ENCODE peak calls at places on chromosomes 2 and 18, in four cellular contexts. One of them, this sample, is unnamed. For H3K36me3, the result is how much of the 10 kb centered on the place peaks cover.

GRCh38 chr18:55968550-55968949 is 380.6 kb upstream of the TCF4 start:
- DNase-seq in neuronal stem cell: no peak
- DNase-seq in IMR-90: peak
- DNase-seq in mesenchymal stem cell: no peak
- DNase-seq in this sample: no peak

GRCh38 chr2:14804912-14805311 is 172.4 kb downstream of the LRATD1 start:
- DNase-seq in neuronal stem cell: no peak
- DNase-seq in IMR-90: no peak
- DNase-seq in mesenchymal stem cell: no peak
- DNase-seq in this sample: no peak

GRCh38 chr2:67772216-67773180 is 290.3 kb downstream of the C1D start:
- DNase-seq in neuronal stem cell: no peak
- DNase-seq in IMR-90: no peak
- DNase-seq in mesenchymal stem cell: peak
- DNase-seq in this sample: no peak

GRCh38 chr2:212592695-212593094 is 54.1 kb upstream of the ERBB4 start:
- DNase-seq in neuronal stem cell: no peak
- DNase-seq in IMR-90: no peak
- DNase-seq in mesenchymal stem cell: no peak
- DNase-seq in this sample: no peak

GRCh38 chr2:229714080-229714735 is at the start of gene DNER:
- DNase-seq in neuronal stem cell: peak
- DNase-seq in IMR-90: no peak
- DNase-seq in mesenchymal stem cell: no peak
- DNase-seq in this sample: no peak

GRCh38 chr2:72325592-72326422 is 178.1 kb upstream of the CYP26B1 start:
- DNase-seq in neuronal stem cell: peak
- DNase-seq in IMR-90: peak
- DNase-seq in mesenchymal stem cell: peak
- DNase-seq in this sample: peak

GRCh38 chr2:240461471-240462072 is 26.1 kb downstream of the GPC1 start:
- DNase-seq in neuronal stem cell: no peak
- DNase-seq in IMR-90: no peak
- DNase-seq in mesenchymal stem cell: no peak
- DNase-seq in this sample: no peak

GRCh38 chr2:100317634-100318033 is 4.7 kb downstream of the LONRF2 start:
- DNase-seq in neuronal stem cell: no peak
- DNase-seq in IMR-90: no peak
- DNase-seq in mesenchymal stem cell: no peak
- DNase-seq in this sample: no peak

GRCh38 chr2:120436460-120436739 is 90.5 kb downstream of the INHBB start:
- DNase-seq in neuronal stem cell: no peak
- DNase-seq in IMR-90: no peak
- DNase-seq in mesenchymal stem cell: no peak
- DNase-seq in this sample: no peak

GRCh38 chr18:46555724-46556123 is 101.3 kb downstream of the LOXHD1 start:
- DNase-seq in neuronal stem cell: no peak
- DNase-seq in IMR-90: peak
- DNase-seq in mesenchymal stem cell: no peak
- DNase-seq in this sample: no peak

GRCh38 chr18:7755753-7756475 is 188.8 kb downstream of the PTPRM start:
- DNase-seq in neuronal stem cell: no peak
- DNase-seq in IMR-90: peak
- DNase-seq in mesenchymal stem cell: peak
- DNase-seq in this sample: peak

GRCh38 chr2:235116885-235117492 is 165.2 kb downstream of the SH3BP4 start:
- DNase-seq in neuronal stem cell: peak
- DNase-seq in IMR-90: peak
- DNase-seq in mesenchymal stem cell: peak
- DNase-seq in this sample: peak

GRCh38 chr2:224650815-224651439 is 65.2 kb downstream of the CCDC195 start:
- DNase-seq in neuronal stem cell: peak
- DNase-seq in IMR-90: peak
- DNase-seq in mesenchymal stem cell: peak
- DNase-seq in this sample: peak

GRCh38 chr18:36942264-36942663 is 113.3 kb downstream of the KIAA1328 start:
- DNase-seq in neuronal stem cell: peak
- DNase-seq in IMR-90: peak
- DNase-seq in mesenchymal stem cell: peak
- DNase-seq in this sample: peak

GRCh38 chr2:86453838-86454237 is 12.7 kb downstream of the KDM3A start:
- DNase-seq in neuronal stem cell: no peak
- DNase-seq in IMR-90: peak
- DNase-seq in mesenchymal stem cell: no peak
- DNase-seq in this sample: no peak

GRCh38 chr2:119352357-119352756 is 14.3 kb downstream of the C2orf76 start:
- DNase-seq in neuronal stem cell: no peak
- DNase-seq in IMR-90: no peak
- DNase-seq in mesenchymal stem cell: no peak
- DNase-seq in this sample: no peak

GRCh38 chr2:96265840-96266569 is at the start of the genes CIAO1 and TMEM127:
- DNase-seq in neuronal stem cell: peak
- DNase-seq in IMR-90: peak
- DNase-seq in mesenchymal stem cell: peak
- DNase-seq in this sample: peak
- H3K23ac ChIP-seq in neuronal stem cell: peak
- H3K23ac ChIP-seq in IMR-90: peak
- H3K23ac ChIP-seq in mesenchymal stem cell: peak
- H3K23ac ChIP-seq in this sample: peak

DNA sequence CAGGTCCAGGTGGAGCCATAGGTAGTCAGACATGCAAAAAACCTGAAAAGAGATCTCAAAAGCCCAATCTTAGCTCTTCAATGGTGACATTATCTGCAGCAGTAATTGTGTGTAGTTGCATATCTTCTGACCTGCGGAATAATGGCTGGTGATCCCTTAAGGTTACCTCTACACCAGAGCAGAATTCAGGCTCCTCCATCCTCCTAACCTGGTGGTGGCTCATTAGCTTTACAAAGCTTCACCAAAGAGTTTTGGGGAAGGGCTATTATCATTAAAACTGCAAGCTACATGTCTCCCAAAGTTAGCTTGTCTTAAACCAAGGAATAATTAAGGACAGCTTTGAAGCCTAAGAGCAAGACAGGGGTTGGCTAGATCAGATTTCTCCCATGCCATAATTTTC is 42.6 kb upstream of the CHST9 start:
- DNase-seq in neuronal stem cell: no peak
- DNase-seq in IMR-90: no peak
- DNase-seq in mesenchymal stem cell: no peak
- DNase-seq in this sample: no peak
- H2AK5ac ChIP-seq in neuronal stem cell: no peak
- H2AK5ac ChIP-seq in IMR-90: no peak
- H2AK5ac ChIP-seq in mesenchymal stem cell: no peak
- H2AK5ac ChIP-seq in this sample: no peak

GRCh38 chr2:69935011-69935410 is 20.1 kb downstream of the MXD1 start:
- DNase-seq in neuronal stem cell: no peak
- DNase-seq in IMR-90: no peak
- DNase-seq in mesenchymal stem cell: no peak
- DNase-seq in this sample: no peak
- H3K36me3 ChIP-seq in neuronal stem cell: under half
- H3K36me3 ChIP-seq in IMR-90: under half
- H3K36me3 ChIP-seq in mesenchymal stem cell: half or more
- H3K36me3 ChIP-seq in this sample: under half

GRCh38 chr2:11569636-11570035 is 35.8 kb downstream of the GREB1 start:
- DNase-seq in neuronal stem cell: no peak
- DNase-seq in IMR-90: no peak
- DNase-seq in mesenchymal stem cell: no peak
- DNase-seq in this sample: no peak
- H3K23ac ChIP-seq in neuronal stem cell: no peak
- H3K23ac ChIP-seq in IMR-90: no peak
- H3K23ac ChIP-seq in mesenchymal stem cell: peak
- H3K23ac ChIP-seq in this sample: no peak

GRCh38 chr2:37205689-37206341 is 9.5 kb downstream of the CEBPZOS start:
- DNase-seq in neuronal stem cell: no peak
- DNase-seq in IMR-90: no peak
- DNase-seq in mesenchymal stem cell: no peak
- DNase-seq in this sample: no peak
- H2AK5ac ChIP-seq in neuronal stem cell: no peak
- H2AK5ac ChIP-seq in IMR-90: no peak
- H2AK5ac ChIP-seq in mesenchymal stem cell: no peak
- H2AK5ac ChIP-seq in this sample: no peak

DNA sequence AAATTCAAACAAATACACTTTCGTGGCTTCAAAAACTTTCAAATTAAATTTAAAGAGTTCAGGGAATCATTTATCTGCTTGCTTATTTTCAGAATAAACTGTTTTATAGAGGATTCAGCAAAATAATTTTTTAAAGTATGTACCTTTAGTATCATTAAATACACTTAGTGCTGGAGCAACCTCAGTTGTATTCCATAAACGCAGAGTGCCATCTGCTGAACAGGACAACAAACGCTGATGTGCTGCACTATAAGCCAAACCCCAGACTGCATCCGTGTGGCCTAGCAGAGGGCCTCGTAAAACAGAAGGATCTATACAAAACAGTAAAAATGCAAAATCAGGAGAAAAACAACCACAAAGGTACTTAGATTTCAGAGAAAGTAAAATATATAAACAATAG is 108.6 kb downstream of the STRN start:
- DNase-seq in neuronal stem cell: no peak
- DNase-seq in IMR-90: no peak
- DNase-seq in mesenchymal stem cell: no peak
- DNase-seq in this sample: no peak
- H3K36me3 ChIP-seq in neuronal stem cell: half or more
- H3K36me3 ChIP-seq in IMR-90: under half
- H3K36me3 ChIP-seq in mesenchymal stem cell: half or more
- H3K36me3 ChIP-seq in this sample: under half

DNA sequence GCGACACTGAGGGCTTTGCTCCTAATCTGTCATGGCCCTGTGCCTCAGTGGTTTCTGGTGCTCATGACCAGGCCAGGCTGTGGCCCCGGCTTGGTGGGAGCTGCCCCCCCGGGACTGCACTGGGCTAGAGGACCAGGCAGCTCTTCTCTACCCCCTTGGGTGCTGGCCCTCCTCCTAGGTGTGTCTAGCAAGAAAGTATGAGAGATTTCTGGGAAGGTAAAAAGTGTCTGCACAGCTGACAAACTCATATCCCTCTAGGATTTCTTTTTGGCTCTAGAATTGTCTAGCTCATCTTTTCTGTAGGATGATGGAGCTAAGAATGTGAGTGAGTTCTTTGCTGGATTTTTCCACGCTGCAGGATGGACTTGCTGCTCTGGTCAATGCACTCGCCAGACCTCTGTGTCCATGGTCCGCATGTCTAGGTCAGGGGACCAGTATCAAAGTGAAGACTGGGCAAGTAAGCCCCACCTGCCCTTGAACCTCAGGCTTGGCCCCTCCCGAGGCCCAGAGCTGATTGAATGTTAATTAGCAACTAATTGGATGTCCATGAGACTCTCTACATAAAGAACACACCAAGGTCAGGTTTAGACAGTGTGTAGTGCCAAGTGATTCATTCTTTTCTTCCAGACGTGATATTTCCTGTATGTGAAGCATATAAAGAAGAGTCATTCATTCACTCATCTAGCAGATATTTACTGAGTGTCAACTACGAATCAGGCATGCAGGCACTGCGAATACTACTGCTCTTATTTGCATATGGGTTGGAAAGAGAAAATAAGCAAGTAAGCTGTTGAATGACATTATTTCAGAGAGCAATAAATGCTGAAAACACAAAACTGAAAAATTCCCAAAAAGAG is 15.6 kb upstream of the PSD4 start:
- DNase-seq in neuronal stem cell: no peak
- DNase-seq in IMR-90: peak
- DNase-seq in mesenchymal stem cell: no peak
- DNase-seq in this sample: peak
- H3K23ac ChIP-seq in neuronal stem cell: peak
- H3K23ac ChIP-seq in IMR-90: no peak
- H3K23ac ChIP-seq in mesenchymal stem cell: no peak
- H3K23ac ChIP-seq in this sample: peak

GRCh38 chr18:63051928-63052327 is 267.6 kb downstream of the BCL2 start:
- DNase-seq in neuronal stem cell: no peak
- DNase-seq in IMR-90: no peak
- DNase-seq in mesenchymal stem cell: no peak
- DNase-seq in this sample: no peak

GRCh38 chr18:63043516-63043915 is 276.1 kb downstream of the BCL2 start:
- DNase-seq in neuronal stem cell: no peak
- DNase-seq in IMR-90: peak
- DNase-seq in mesenchymal stem cell: peak
- DNase-seq in this sample: no peak

GRCh38 chr18:63042351-63042750 is 277.2 kb downstream of the BCL2 start:
- DNase-seq in neuronal stem cell: no peak
- DNase-seq in IMR-90: no peak
- DNase-seq in mesenchymal stem cell: no peak
- DNase-seq in this sample: no peak

GRCh38 chr18:63040788-63041410 is 278.7 kb downstream of the BCL2 start:
- DNase-seq in neuronal stem cell: no peak
- DNase-seq in IMR-90: no peak
- DNase-seq in mesenchymal stem cell: no peak
- DNase-seq in this sample: no peak

DNA sequence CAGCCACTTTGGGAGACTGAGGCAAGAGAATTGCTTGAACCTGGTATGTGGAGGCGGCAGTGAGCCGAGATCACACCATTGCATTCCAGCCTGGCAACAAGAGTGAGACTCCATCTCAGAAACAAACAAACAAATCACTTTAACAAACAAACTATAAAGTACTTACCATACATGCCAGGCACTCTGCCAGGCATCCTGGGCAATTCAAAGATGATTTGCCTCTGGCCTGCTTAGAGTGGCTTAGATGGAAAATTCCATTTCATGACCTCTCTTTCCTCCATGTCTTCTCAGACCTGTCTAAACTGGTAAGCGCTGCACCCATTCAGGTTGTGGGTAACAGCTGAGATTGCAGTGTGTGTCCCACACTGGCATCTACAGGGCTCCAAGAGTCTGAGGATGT is 273.2 kb downstream of the BCL2 start:
- DNase-seq in neuronal stem cell: no peak
- DNase-seq in IMR-90: no peak
- DNase-seq in mesenchymal stem cell: no peak
- DNase-seq in this sample: no peak
- H2AK5ac ChIP-seq in neuronal stem cell: no peak
- H2AK5ac ChIP-seq in IMR-90: no peak
- H2AK5ac ChIP-seq in mesenchymal stem cell: no peak
- H2AK5ac ChIP-seq in this sample: no peak

This sample was measured in trophoblast cell.